ENCODE peak calls at places on chromosome 20, in five cellular contexts. Z, L, J, V and U are unnamed samples.

GRCh38 chr20:19974621-19975435 is 42.3 kb upstream of the NAA20 start:
- DNase-seq in Z (peak; percentile 83), L (no peak), J (peak; percentile 78), V (peak; percentile 84), U (peak; percentile 87)

GRCh38 chr20:51759769-51760510 is 8.2 kb downstream of the ATP9A start:
- DNase-seq in Z (no peak), L (no peak), J (no peak), V (no peak), U (peak; percentile 64)

GRCh38 chr20:47784599-47785320 is 521 bp downstream of the SULF2 start:
- DNase-seq in Z (peak; percentile 59), L (no peak), J (no peak), V (peak; percentile 36), U (peak; percentile 64)

GRCh38 chr20:51807864-51808263 is 5.5 kb upstream of the SALL4 start:
- DNase-seq in Z (no peak), L (no peak), J (no peak), V (no peak), U (no peak)

GRCh38 chr20:58374906-58375760 is 13.9 kb upstream of the VAPB start:
- DNase-seq in Z (no peak), L (no peak), J (peak; percentile 29), V (no peak), U (peak; percentile 74)

GRCh38 chr20:45450097-45450818 is 19.3 kb upstream of the WFDC2 start:
- DNase-seq in Z (peak; percentile 16), L (no peak), J (peak; percentile 74), V (no peak), U (peak; percentile 61)

GRCh38 chr20:24095753-24096152 is 107.2 kb upstream of the GGTLC1 start:
- DNase-seq in Z (peak; percentile 19), L (no peak), J (no peak), V (no peak), U (no peak)

GRCh38 chr20:32201977-32202363 is 5.6 kb downstream of the PLAGL2 start:
- DNase-seq in Z (no peak), L (no peak), J (no peak), V (no peak), U (peak; percentile 36)

GRCh38 chr20:35447082-35447789 is 8.2 kb upstream of the CEP250 start:
- DNase-seq in Z (peak; percentile 82), L (peak; percentile 92), J (peak; percentile 86), V (peak; percentile 81), U (peak; percentile 81)

GRCh38 chr20:49346682-49347081 is 68.8 kb upstream of the ZNFX1 start:
- DNase-seq in Z (no peak), L (no peak), J (no peak), V (no peak), U (no peak)

GRCh38 chr20:39264506-39265172 is 302.5 kb downstream of the DHX35 start:
- DNase-seq in Z (peak; percentile 61), L (peak; percentile 4), J (peak; percentile 45), V (peak; percentile 40), U (peak; percentile 90)

GRCh38 chr20:54772931-54773642 is 297.7 kb downstream of the DOK5 start:
- DNase-seq in Z (no peak), L (no peak), J (no peak), V (no peak), U (no peak)

GRCh38 chr20:24818056-24818455 is 131.0 kb upstream of the CST7 start:
- DNase-seq in Z (no peak), L (no peak), J (no peak), V (no peak), U (no peak)

GRCh38 chr20:12113468-12114371 is 196.0 kb downstream of the BTBD3 start:
- DNase-seq in Z (no peak), L (no peak), J (no peak), V (no peak), U (peak; percentile 69)

GRCh38 chr20:44624743-44625271 is 26.7 kb downstream of the ADA start:
- DNase-seq in Z (no peak), L (no peak), J (no peak), V (no peak), U (no peak)

GRCh38 chr20:41287327-41287726 is 30.2 kb downstream of the ZHX3 start:
- DNase-seq in Z (no peak), L (no peak), J (no peak), V (no peak), U (peak; percentile 39)